ENCODE peak calls at places on chromosomes 5 and 9, in seven cellular contexts. Z, R, D, N, C, E and S are unnamed samples.
A peak's percentile ranks its signal among the peaks of the same experiment; 100 is the strongest.

GRCh38 chr5:62093411-62093810 is 212.6 kb upstream of the KIF2A start:
- DNase-seq in Z (no peak), R (no peak), D (no peak), N (no peak), C (no peak), E (no peak), S (no peak)

GRCh38 chr9:126420643-126421564 is 94.3 kb downstream of the MVB12B start:
- DNase-seq in Z (no peak), R (no peak), D (peak; percentile 55), N (no peak), C (peak; percentile 92), E (peak; percentile 83), S (peak; percentile 92)

GRCh38 chr9:131312822-131313770 is 23.6 kb downstream of the PLPP7 start:
- DNase-seq in Z (no peak), R (no peak), D (peak; percentile 37), N (no peak), C (no peak), E (no peak), S (no peak)

GRCh38 chr9:14238044-14238443 is 75.9 kb downstream of the NFIB start:
- DNase-seq in Z (no peak), R (no peak), D (peak; percentile 81), N (no peak), C (peak; percentile 72), E (no peak), S (no peak)

GRCh38 chr5:131413605-131414559 is 150.0 kb downstream of the CDC42SE2 start:
- DNase-seq in Z (no peak), R (no peak), D (no peak), N (no peak), C (no peak), E (no peak), S (no peak)

GRCh38 chr5:90644132-90644531 is 85.5 kb downstream of the ADGRV1 start:
- DNase-seq in Z (no peak), R (no peak), D (no peak), N (no peak), C (no peak), E (no peak), S (no peak)

GRCh38 chr9:96020822-96021615 is 145.5 kb downstream of the ERCC6L2 start:
- DNase-seq in Z (peak; percentile 27), R (no peak), D (no peak), N (peak; percentile 51), C (peak; percentile 13), E (no peak), S (no peak)

GRCh38 chr5:41087461-41087860 is 16.3 kb upstream of the MROH2B start:
- DNase-seq in Z (no peak), R (no peak), D (no peak), N (no peak), C (peak; percentile 42), E (no peak), S (no peak)

GRCh38 chr5:68369436-68370125 is 154.0 kb downstream of the PIK3R1 start:
- DNase-seq in Z (peak; percentile 13), R (no peak), D (no peak), N (peak; percentile 31), C (no peak), E (no peak), S (no peak)

GRCh38 chr5:350355-350754 is 28.8 kb downstream of the AHRR start:
- DNase-seq in Z (no peak), R (no peak), D (peak; percentile 18), N (no peak), C (no peak), E (no peak), S (no peak)